ENCODE peak calls at places on chromosomes 16 and 17, in four cellular contexts. I, S, J and C are unnamed samples.

GRCh38 chr16:86959729-86960128 is 357.5 kb downstream of the C16orf95 start:
- DNase-seq in I (no peak), S (no peak), J (no peak), C (no peak)

GRCh38 chr16:47777191-47777590 is 316.1 kb downstream of the PHKB start:
- DNase-seq in I (no peak), S (no peak), J (peak), C (peak)

GRCh38 chr17:32240745-32241144 is 24.9 kb upstream of the RHBDL3 start:
- DNase-seq in I (no peak), S (no peak), J (no peak), C (peak)

GRCh38 chr16:14658063-14658462 is 25.3 kb downstream of the BFAR start:
- DNase-seq in I (no peak), S (no peak), J (no peak), C (no peak)

GRCh38 chr16:68369697-68370096 is 58.9 kb downstream of the PRMT7 start:
- DNase-seq in I (no peak), S (no peak), J (no peak), C (no peak)

GRCh38 chr17:35875439-35876139 is 4.6 kb downstream of the CCL5 start:
- DNase-seq in I (no peak), S (no peak), J (no peak), C (no peak)

GRCh38 chr17:32943647-32944191 is 15.8 kb downstream of the TMEM98 start:
- DNase-seq in I (no peak), S (no peak), J (peak), C (peak)

GRCh38 chr17:72393553-72393952 is 272.7 kb downstream of the SOX9 start:
- DNase-seq in I (no peak), S (no peak), J (peak), C (peak)

GRCh38 chr16:85319208-85319983 is 207.1 kb upstream of the CIBAR2 start:
- DNase-seq in I (no peak), S (no peak), J (no peak), C (no peak)

GRCh38 chr16:67040906-67041305 is 12.0 kb downstream of the CBFB start:
- DNase-seq in I (no peak), S (no peak), J (peak), C (peak)

GRCh38 chr17:73630957-73631595 is 13.2 kb downstream of the SDK2 start:
- DNase-seq in I (no peak), S (no peak), J (no peak), C (no peak)

GRCh38 chr16:52191533-52192134 is 355.3 kb downstream of the TOX3 start:
- DNase-seq in I (peak), S (peak), J (peak), C (peak)

GRCh38 chr16:56643080-56643778 is 4.8 kb downstream of the MT1A start:
- DNase-seq in I (no peak), S (no peak), J (no peak), C (peak)

GRCh38 chr17:72511874-72512273 is 391.1 kb downstream of the SOX9 start:
- DNase-seq in I (no peak), S (no peak), J (no peak), C (no peak)

GRCh38 chr17:41340934-41341861 is 9.4 kb downstream of the KRT33A start:
- DNase-seq in I (no peak), S (no peak), J (no peak), C (no peak)

GRCh38 chr16:85395913-85396878 is 216.9 kb upstream of the GSE1 start:
- DNase-seq in I (no peak), S (no peak), J (peak), C (peak)

GRCh38 chr16:67357561-67357960 is 30.9 kb downstream of the LRRC36 start:
- DNase-seq in I (no peak), S (no peak), J (no peak), C (no peak)

GRCh38 chr17:59565959-59566324 is 532 bp downstream of the DHX40 start:
- DNase-seq in I (peak), S (peak), J (peak), C (peak)

GRCh38 chr16:89322381-89323119 is 105.0 kb downstream of the ZNF778 start:
- DNase-seq in I (peak), S (peak), J (peak), C (peak)

GRCh38 chr16:89200850-89201466 is 621 bp upstream of the SLC22A31 start:
- DNase-seq in I (no peak), S (no peak), J (no peak), C (no peak)

GRCh38 chr16:3490911-3491629 is 4.2 kb downstream of the C16orf90 start:
- DNase-seq in I (no peak), S (no peak), J (no peak), C (no peak)

GRCh38 chr17:7881655-7882054 is 6.9 kb upstream of the CHD3 start:
- DNase-seq in I (no peak), S (no peak), J (no peak), C (no peak)